ENCODE peak calls at places on chromosomes 3 and 15, in five cellular contexts. A, J, K, N and T are unnamed samples. For H3K4me1, the result is how much of the 10 kb centered on the place peaks cover.

GRCh38 chr3:160401301-160402095 is 2.0 kb downstream of the SMC4 start:
- DNase-seq in A (peak), J (no peak), K (no peak), N (no peak), T (no peak)

GRCh38 chr3:194871864-194872668 is 186.4 kb downstream of the FAM43A start:
- DNase-seq in A (no peak), J (no peak), K (no peak), N (no peak), T (no peak)

GRCh38 chr15:68272797-68273271 is 4.7 kb upstream of the FEM1B start:
- DNase-seq in A (peak), J (no peak), K (no peak), N (no peak), T (no peak)

GRCh38 chr15:79035111-79035601 is 55.4 kb downstream of the RASGRF1 start:
- DNase-seq in A (no peak), J (no peak), K (no peak), N (no peak), T (no peak)

GRCh38 chr15:37053070-37053653 is 47.2 kb downstream of the MEIS2 start:
- DNase-seq in A (no peak), J (no peak), K (no peak), N (no peak), T (no peak)

GRCh38 chr15:80494311-80494710 is 90.1 kb downstream of the ARNT2 start:
- DNase-seq in A (no peak), J (no peak), K (no peak), N (no peak), T (no peak)

GRCh38 chr3:133294253-133294652 is 105.6 kb upstream of the BFSP2 start:
- DNase-seq in A (no peak), J (no peak), K (no peak), N (no peak), T (no peak)

GRCh38 chr3:63960048-63960711 is 48.0 kb upstream of the SCAANT1 start:
- DNase-seq in A (no peak), J (peak), K (no peak), N (no peak), T (no peak)

GRCh38 chr3:119292666-119293065 is 1.5 kb upstream of the ARHGAP31 start:
- DNase-seq in A (no peak), J (no peak), K (no peak), N (peak), T (no peak)

DNA sequence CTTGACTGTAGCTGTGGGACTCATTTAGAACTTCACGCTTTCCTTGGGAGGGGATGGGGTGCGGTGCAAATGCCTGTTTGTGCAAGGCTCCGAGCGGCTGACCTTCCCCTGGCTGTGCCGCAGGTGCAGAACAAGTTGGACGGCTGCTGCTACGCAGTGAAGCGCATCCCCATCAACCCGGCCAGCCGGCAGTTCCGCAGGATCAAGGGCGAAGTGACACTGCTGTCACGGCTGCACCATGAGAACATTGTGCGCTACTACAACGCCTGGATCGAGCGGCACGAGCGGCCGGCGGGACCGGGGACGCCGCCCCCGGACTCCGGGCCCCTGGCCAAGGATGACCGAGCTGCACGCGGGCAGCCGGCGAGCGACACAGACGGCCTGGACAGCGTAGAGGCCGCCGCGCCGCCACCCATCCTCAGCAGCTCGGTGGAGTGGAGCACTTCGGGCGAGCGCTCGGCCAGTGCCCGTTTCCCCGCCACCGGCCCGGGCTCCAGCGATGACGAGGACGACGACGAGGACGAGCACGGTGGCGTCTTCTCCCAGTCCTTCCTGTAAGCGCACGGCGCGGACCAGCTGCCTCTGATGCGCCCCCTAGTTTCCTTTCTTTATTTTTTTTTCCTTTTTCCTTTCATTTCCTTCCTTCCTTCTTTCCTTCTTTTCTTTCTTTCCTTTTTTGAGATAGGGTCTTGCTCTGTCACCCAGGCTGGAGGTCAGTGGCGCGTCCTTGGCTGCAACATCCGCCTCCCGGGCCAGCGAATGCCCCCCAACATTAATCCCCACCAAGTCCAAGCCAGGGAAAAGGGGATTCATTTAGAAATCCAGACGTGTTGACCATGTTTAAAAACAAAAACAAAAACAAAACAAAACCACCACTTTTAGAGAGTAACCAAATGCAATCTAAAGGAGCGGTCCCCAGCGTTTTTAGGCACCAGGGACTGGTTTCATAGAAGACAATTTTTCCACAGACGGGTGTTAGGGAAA is 42.7 kb downstream of the EIF2AK4 start:
- DNase-seq in A (peak), J (peak), K (peak), N (no peak), T (peak)
- H3K4me3 ChIP-seq in A (peak), J (peak), K (no peak), N (no peak), T (peak)

DNA sequence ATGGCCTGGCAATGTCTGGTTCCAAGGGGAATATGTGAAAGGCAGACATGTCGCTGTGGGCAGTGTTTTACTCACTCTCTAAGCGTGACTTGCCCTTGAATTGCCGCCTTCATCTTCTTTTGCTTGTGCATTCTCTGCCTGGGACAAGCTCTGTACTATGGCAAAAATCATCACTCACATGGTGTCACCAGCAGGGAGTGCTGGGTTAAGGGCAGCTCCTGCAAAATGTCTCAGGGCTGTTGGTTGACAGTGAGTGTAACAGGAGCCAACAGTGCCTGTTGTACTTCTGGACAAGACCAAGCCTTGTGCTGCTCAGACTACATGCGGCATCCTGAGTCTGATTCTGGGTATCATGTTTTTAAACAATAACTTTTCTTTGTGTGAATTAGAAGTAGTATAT is 45.3 kb upstream of the KY start:
- DNase-seq in A (peak), J (no peak), K (no peak), N (no peak), T (no peak)
- H3K4me1 ChIP-seq in A (under half), J (under half), K (under half), N (under half), T (under half)

GRCh38 chr3:36908647-36909180 is 36.1 kb downstream of the TRANK1 start:
- DNase-seq in A (no peak), J (no peak), K (no peak), N (no peak), T (no peak)

GRCh38 chr3:36907911-36908646 is 36.8 kb downstream of the TRANK1 start:
- DNase-seq in A (peak), J (peak), K (peak), N (peak), T (no peak)

GRCh38 chr3:36909666-36910065 is 35.2 kb downstream of the TRANK1 start:
- DNase-seq in A (no peak), J (no peak), K (no peak), N (no peak), T (no peak)

GRCh38 chr3:36909181-36909580 is 35.7 kb downstream of the TRANK1 start:
- DNase-seq in A (no peak), J (no peak), K (no peak), N (no peak), T (no peak)

GRCh38 chr3:36911990-36912804 is 32.7 kb downstream of the TRANK1 start:
- DNase-seq in A (no peak), J (no peak), K (no peak), N (peak), T (no peak)
- H3K27ac ChIP-seq in A (peak), J (no peak), K (peak), N (peak), T (no peak)

GRCh38 chr3:45604999-45605398 is 10.4 kb downstream of the LIMD1 start:
- DNase-seq in A (no peak), J (no peak), K (no peak), N (no peak), T (no peak)

GRCh38 chr3:45604066-45604465 is 9.5 kb downstream of the LIMD1 start:
- DNase-seq in A (no peak), J (no peak), K (no peak), N (no peak), T (peak)

GRCh38 chr3:45604596-45604995 is 10.0 kb downstream of the LIMD1 start:
- DNase-seq in A (no peak), J (no peak), K (no peak), N (no peak), T (no peak)

GRCh38 chr3:45606003-45606402 is 11.5 kb downstream of the LIMD1 start:
- DNase-seq in A (no peak), J (no peak), K (no peak), N (no peak), T (no peak)

GRCh38 chr3:45605569-45605968 is 11.0 kb downstream of the LIMD1 start:
- DNase-seq in A (no peak), J (no peak), K (no peak), N (no peak), T (no peak)
- H3K4me3 ChIP-seq in A (no peak), J (no peak), K (no peak), N (no peak), T (no peak)

GRCh38 chr15:40904552-40905201 is 10.4 kb downstream of the VPS18 start:
- DNase-seq in A (no peak), J (peak), K (no peak), N (no peak), T (no peak)
- H3K4me1 ChIP-seq in A (half or more), J (under half), K (under half), N (under half), T (under half)